ENCODE peak calls at places on chromosomes 12 and 14, in ten cellular contexts. One of them, this sample, is unnamed.

GRCh38 chr12:11757531-11757930 is 108.1 kb downstream of the ETV6 start:
- DNase-seq in right atrium auricular region: no peak
- DNase-seq in psoas muscle: no peak
- DNase-seq in A549: no peak
- DNase-seq in body of pancreas: no peak
- DNase-seq in tibial nerve: no peak
- DNase-seq in GM06990: no peak
- DNase-seq in GM23338: no peak
- DNase-seq in IMR-90: no peak
- DNase-seq in astrocyte of the spinal cord: no peak
- DNase-seq in this sample: no peak

GRCh38 chr14:64760146-64760755 is 56.0 kb downstream of the PLEKHG3 start:
- DNase-seq in right atrium auricular region: no peak
- DNase-seq in psoas muscle: peak
- DNase-seq in A549: peak
- DNase-seq in body of pancreas: peak
- DNase-seq in tibial nerve: peak
- DNase-seq in GM06990: no peak
- DNase-seq in GM23338: peak
- DNase-seq in IMR-90: peak
- DNase-seq in astrocyte of the spinal cord: peak
- DNase-seq in this sample: no peak

GRCh38 chr12:88897723-88898122 is 317.5 kb upstream of the KITLG start:
- DNase-seq in right atrium auricular region: no peak
- DNase-seq in psoas muscle: no peak
- DNase-seq in A549: no peak
- DNase-seq in body of pancreas: no peak
- DNase-seq in tibial nerve: no peak
- DNase-seq in GM06990: no peak
- DNase-seq in GM23338: no peak
- DNase-seq in IMR-90: peak
- DNase-seq in astrocyte of the spinal cord: peak
- DNase-seq in this sample: no peak

GRCh38 chr14:102584871-102585869 is 7.3 kb upstream of the RCOR1 start:
- DNase-seq in right atrium auricular region: no peak
- DNase-seq in psoas muscle: no peak
- DNase-seq in A549: no peak
- DNase-seq in body of pancreas: no peak
- DNase-seq in tibial nerve: no peak
- DNase-seq in GM06990: no peak
- DNase-seq in GM23338: peak
- DNase-seq in IMR-90: no peak
- DNase-seq in astrocyte of the spinal cord: no peak
- DNase-seq in this sample: no peak

GRCh38 chr12:89064151-89064550 is 288.1 kb downstream of the DUSP6 start:
- DNase-seq in right atrium auricular region: no peak
- DNase-seq in psoas muscle: no peak
- DNase-seq in A549: no peak
- DNase-seq in body of pancreas: no peak
- DNase-seq in tibial nerve: no peak
- DNase-seq in GM06990: no peak
- DNase-seq in GM23338: no peak
- DNase-seq in IMR-90: no peak
- DNase-seq in astrocyte of the spinal cord: no peak
- DNase-seq in this sample: no peak

GRCh38 chr12:54035561-54036377 is 2.9 kb downstream of the HOXC5 start:
- DNase-seq in right atrium auricular region: no peak
- DNase-seq in psoas muscle: no peak
- DNase-seq in A549: no peak
- DNase-seq in body of pancreas: no peak
- DNase-seq in tibial nerve: no peak
- DNase-seq in GM06990: no peak
- DNase-seq in GM23338: peak
- DNase-seq in IMR-90: no peak
- DNase-seq in astrocyte of the spinal cord: no peak
- DNase-seq in this sample: no peak

GRCh38 chr12:65539062-65539461 is 260.6 kb downstream of the MSRB3 start:
- DNase-seq in right atrium auricular region: no peak
- DNase-seq in psoas muscle: no peak
- DNase-seq in A549: no peak
- DNase-seq in body of pancreas: no peak
- DNase-seq in tibial nerve: no peak
- DNase-seq in GM06990: no peak
- DNase-seq in GM23338: no peak
- DNase-seq in IMR-90: no peak
- DNase-seq in astrocyte of the spinal cord: no peak
- DNase-seq in this sample: no peak

GRCh38 chr14:55731881-55732498 is 152.0 kb downstream of the KTN1 start:
- DNase-seq in right atrium auricular region: no peak
- DNase-seq in psoas muscle: no peak
- DNase-seq in A549: no peak
- DNase-seq in body of pancreas: peak
- DNase-seq in tibial nerve: peak
- DNase-seq in GM06990: no peak
- DNase-seq in GM23338: peak
- DNase-seq in IMR-90: peak
- DNase-seq in astrocyte of the spinal cord: peak
- DNase-seq in this sample: no peak

GRCh38 chr12:131371580-131372475 is 339.1 kb upstream of the SFSWAP start:
- DNase-seq in right atrium auricular region: no peak
- DNase-seq in psoas muscle: no peak
- DNase-seq in A549: no peak
- DNase-seq in body of pancreas: no peak
- DNase-seq in tibial nerve: no peak
- DNase-seq in GM06990: no peak
- DNase-seq in GM23338: no peak
- DNase-seq in IMR-90: no peak
- DNase-seq in astrocyte of the spinal cord: no peak
- DNase-seq in this sample: no peak

GRCh38 chr12:124588689-124589318 is 21.4 kb upstream of the NCOR2 start:
- DNase-seq in right atrium auricular region: peak
- DNase-seq in psoas muscle: peak
- DNase-seq in A549: no peak
- DNase-seq in body of pancreas: no peak
- DNase-seq in tibial nerve: peak
- DNase-seq in GM06990: no peak
- DNase-seq in GM23338: no peak
- DNase-seq in IMR-90: peak
- DNase-seq in astrocyte of the spinal cord: peak
- DNase-seq in this sample: no peak

GRCh38 chr12:48197549-48197966 is 5.5 kb downstream of the OR10AD1 start:
- DNase-seq in right atrium auricular region: no peak
- DNase-seq in psoas muscle: no peak
- DNase-seq in A549: peak
- DNase-seq in body of pancreas: no peak
- DNase-seq in tibial nerve: peak
- DNase-seq in GM06990: no peak
- DNase-seq in GM23338: peak
- DNase-seq in IMR-90: no peak
- DNase-seq in astrocyte of the spinal cord: peak
- DNase-seq in this sample: no peak

GRCh38 chr12:61554268-61555008 is 705.8 kb upstream of the USP15 start:
- DNase-seq in right atrium auricular region: no peak
- DNase-seq in psoas muscle: no peak
- DNase-seq in A549: no peak
- DNase-seq in body of pancreas: no peak
- DNase-seq in tibial nerve: no peak
- DNase-seq in GM06990: no peak
- DNase-seq in GM23338: no peak
- DNase-seq in IMR-90: no peak
- DNase-seq in astrocyte of the spinal cord: no peak
- DNase-seq in this sample: no peak

GRCh38 chr12:102634216-102634615 is 153.9 kb upstream of the IGF1 start:
- DNase-seq in right atrium auricular region: no peak
- DNase-seq in psoas muscle: no peak
- DNase-seq in A549: no peak
- DNase-seq in body of pancreas: no peak
- DNase-seq in tibial nerve: peak
- DNase-seq in GM06990: no peak
- DNase-seq in GM23338: no peak
- DNase-seq in IMR-90: peak
- DNase-seq in astrocyte of the spinal cord: no peak
- DNase-seq in this sample: no peak

GRCh38 chr12:1575799-1576401 is 18.5 kb downstream of the FBXL14 start:
- DNase-seq in right atrium auricular region: no peak
- DNase-seq in psoas muscle: no peak
- DNase-seq in A549: no peak
- DNase-seq in body of pancreas: no peak
- DNase-seq in tibial nerve: no peak
- DNase-seq in GM06990: no peak
- DNase-seq in GM23338: no peak
- DNase-seq in IMR-90: peak
- DNase-seq in astrocyte of the spinal cord: peak
- DNase-seq in this sample: no peak

GRCh38 chr12:50285253-50285652 is 1.9 kb upstream of the LIMA1 start:
- DNase-seq in right atrium auricular region: no peak
- DNase-seq in psoas muscle: no peak
- DNase-seq in A549: no peak
- DNase-seq in body of pancreas: no peak
- DNase-seq in tibial nerve: no peak
- DNase-seq in GM06990: no peak
- DNase-seq in GM23338: no peak
- DNase-seq in IMR-90: no peak
- DNase-seq in astrocyte of the spinal cord: no peak
- DNase-seq in this sample: no peak

GRCh38 chr12:50283924-50284236 is 560 bp upstream of the LIMA1 start:
- DNase-seq in right atrium auricular region: no peak
- DNase-seq in psoas muscle: no peak
- DNase-seq in A549: no peak
- DNase-seq in body of pancreas: peak
- DNase-seq in tibial nerve: no peak
- DNase-seq in GM06990: no peak
- DNase-seq in GM23338: no peak
- DNase-seq in IMR-90: no peak
- DNase-seq in astrocyte of the spinal cord: no peak
- DNase-seq in this sample: no peak

GRCh38 chr12:50282581-50283229 is 615 bp downstream of the LIMA1 start:
- DNase-seq in right atrium auricular region: no peak
- DNase-seq in psoas muscle: no peak
- DNase-seq in A549: peak
- DNase-seq in body of pancreas: peak
- DNase-seq in tibial nerve: peak
- DNase-seq in GM06990: no peak
- DNase-seq in GM23338: no peak
- DNase-seq in IMR-90: peak
- DNase-seq in astrocyte of the spinal cord: peak
- DNase-seq in this sample: no peak

GRCh38 chr12:50287271-50287670 is 4.0 kb upstream of the LIMA1 start:
- DNase-seq in right atrium auricular region: no peak
- DNase-seq in psoas muscle: no peak
- DNase-seq in A549: no peak
- DNase-seq in body of pancreas: no peak
- DNase-seq in tibial nerve: no peak
- DNase-seq in GM06990: no peak
- DNase-seq in GM23338: no peak
- DNase-seq in IMR-90: no peak
- DNase-seq in astrocyte of the spinal cord: no peak
- DNase-seq in this sample: no peak

GRCh38 chr12:50283230-50283923 is at the start of gene LIMA1:
- DNase-seq in right atrium auricular region: peak
- DNase-seq in psoas muscle: peak
- DNase-seq in A549: peak
- DNase-seq in body of pancreas: peak
- DNase-seq in tibial nerve: peak
- DNase-seq in GM06990: peak
- DNase-seq in GM23338: peak
- DNase-seq in IMR-90: peak
- DNase-seq in astrocyte of the spinal cord: peak
- DNase-seq in this sample: peak
- TF ChIP-seq CTCF in right atrium auricular region: no peak
- TF ChIP-seq CTCF in psoas muscle: no peak
- TF ChIP-seq CTCF in A549: no peak
- TF ChIP-seq CTCF in body of pancreas: peak
- TF ChIP-seq CTCF in tibial nerve: peak
- TF ChIP-seq CTCF in GM06990: no peak
- TF ChIP-seq CTCF in GM23338: no peak
- TF ChIP-seq CTCF in IMR-90: no peak
- TF ChIP-seq CTCF in astrocyte of the spinal cord: no peak
- TF ChIP-seq CTCF in this sample: peak

DNA sequence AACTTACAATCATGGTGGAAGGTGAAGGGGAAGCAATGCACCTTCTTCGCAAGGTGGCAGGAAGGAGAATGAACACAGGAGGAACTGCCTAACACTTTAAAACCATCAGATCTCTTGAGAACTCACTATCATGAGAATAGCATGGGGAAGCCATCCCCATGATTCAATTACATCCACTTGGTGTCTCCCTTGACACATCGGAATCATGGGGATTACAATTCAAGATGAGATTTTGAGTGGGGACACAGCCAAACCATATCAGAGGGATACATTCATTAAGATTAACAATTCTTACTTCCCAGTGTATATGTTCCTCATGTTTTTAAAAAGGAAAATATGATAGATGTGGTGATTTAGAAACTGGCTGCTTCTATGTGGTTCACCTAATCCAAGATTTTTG is 117.9 kb downstream of the PDE3A start:
- DNase-seq in right atrium auricular region: no peak
- DNase-seq in psoas muscle: no peak
- DNase-seq in A549: no peak
- DNase-seq in body of pancreas: no peak
- DNase-seq in tibial nerve: no peak
- DNase-seq in GM06990: no peak
- DNase-seq in GM23338: peak
- DNase-seq in IMR-90: peak
- DNase-seq in astrocyte of the spinal cord: peak
- DNase-seq in this sample: no peak
- TF ChIP-seq CTCF in right atrium auricular region: no peak
- TF ChIP-seq CTCF in psoas muscle: no peak
- TF ChIP-seq CTCF in A549: peak
- TF ChIP-seq CTCF in body of pancreas: no peak
- TF ChIP-seq CTCF in tibial nerve: no peak
- TF ChIP-seq CTCF in GM06990: no peak
- TF ChIP-seq CTCF in GM23338: peak
- TF ChIP-seq CTCF in IMR-90: peak
- TF ChIP-seq CTCF in astrocyte of the spinal cord: peak
- TF ChIP-seq CTCF in this sample: no peak

GRCh38 chr14:97432586-97432985 is 635.4 kb downstream of the VRK1 start:
- DNase-seq in right atrium auricular region: no peak
- DNase-seq in psoas muscle: no peak
- DNase-seq in A549: no peak
- DNase-seq in body of pancreas: no peak
- DNase-seq in tibial nerve: no peak
- DNase-seq in GM06990: no peak
- DNase-seq in GM23338: no peak
- DNase-seq in IMR-90: no peak
- DNase-seq in astrocyte of the spinal cord: no peak
- DNase-seq in this sample: no peak

GRCh38 chr14:97426776-97427175 is 629.6 kb downstream of the VRK1 start:
- DNase-seq in right atrium auricular region: no peak
- DNase-seq in psoas muscle: no peak
- DNase-seq in A549: no peak
- DNase-seq in body of pancreas: no peak
- DNase-seq in tibial nerve: no peak
- DNase-seq in GM06990: no peak
- DNase-seq in GM23338: no peak
- DNase-seq in IMR-90: no peak
- DNase-seq in astrocyte of the spinal cord: no peak
- DNase-seq in this sample: no peak
- TF ChIP-seq CTCF in right atrium auricular region: no peak
- TF ChIP-seq CTCF in psoas muscle: no peak
- TF ChIP-seq CTCF in A549: no peak
- TF ChIP-seq CTCF in body of pancreas: no peak
- TF ChIP-seq CTCF in tibial nerve: no peak
- TF ChIP-seq CTCF in GM06990: no peak
- TF ChIP-seq CTCF in GM23338: no peak
- TF ChIP-seq CTCF in IMR-90: no peak
- TF ChIP-seq CTCF in astrocyte of the spinal cord: no peak
- TF ChIP-seq CTCF in this sample: no peak

GRCh38 chr12:69952890-69953289 is 127.9 kb downstream of the MYRFL start:
- DNase-seq in right atrium auricular region: no peak
- DNase-seq in psoas muscle: no peak
- DNase-seq in A549: no peak
- DNase-seq in body of pancreas: no peak
- DNase-seq in tibial nerve: no peak
- DNase-seq in GM06990: no peak
- DNase-seq in GM23338: no peak
- DNase-seq in IMR-90: no peak
- DNase-seq in astrocyte of the spinal cord: no peak
- DNase-seq in this sample: no peak
- TF ChIP-seq CTCF in right atrium auricular region: no peak
- TF ChIP-seq CTCF in psoas muscle: no peak
- TF ChIP-seq CTCF in A549: no peak
- TF ChIP-seq CTCF in body of pancreas: no peak
- TF ChIP-seq CTCF in tibial nerve: no peak
- TF ChIP-seq CTCF in GM06990: no peak
- TF ChIP-seq CTCF in GM23338: no peak
- TF ChIP-seq CTCF in IMR-90: no peak
- TF ChIP-seq CTCF in astrocyte of the spinal cord: no peak
- TF ChIP-seq CTCF in this sample: no peak

This sample was measured in omental fat pad.